ENCODE peak calls at places on chromosomes 2 and 18, in four cellular contexts. Y, A, K and Q are unnamed samples.

GRCh38 chr2:77484026-77484425 is 38.1 kb downstream of the LRRTM4 start:
- DNase-seq in Y (no peak), A (no peak), K (no peak), Q (no peak)

GRCh38 chr2:119464977-119465376 is 33.3 kb downstream of the TMEM37 start:
- DNase-seq in Y (no peak), A (no peak), K (no peak), Q (no peak)

GRCh38 chr18:11984091-11984490 is 2.8 kb downstream of the IMPA2 start:
- DNase-seq in Y (no peak), A (no peak), K (no peak), Q (no peak)

GRCh38 chr2:30180230-30180629 is 33.4 kb downstream of the YPEL5 start:
- DNase-seq in Y (no peak), A (no peak), K (no peak), Q (no peak)

GRCh38 chr2:167697194-167697593 is 550.2 kb downstream of the STK39 start:
- DNase-seq in Y (no peak), A (no peak), K (no peak), Q (no peak)

GRCh38 chr2:20614201-20615045 is 36.5 kb downstream of the HS1BP3 start:
- DNase-seq in Y (no peak), A (no peak), K (no peak), Q (no peak)

GRCh38 chr2:161090401-161090800 is 69.8 kb upstream of the TANK start:
- DNase-seq in Y (no peak), A (no peak), K (peak; percentile 19), Q (no peak)

GRCh38 chr2:64122358-64122757 is 21.9 kb downstream of the PELI1 start:
- DNase-seq in Y (no peak), A (no peak), K (no peak), Q (no peak)

GRCh38 chr2:15668611-15669305 is 77.1 kb downstream of the DDX1 start:
- DNase-seq in Y (no peak), A (peak; percentile 8), K (no peak), Q (no peak)

GRCh38 chr2:120110062-120110362 is 97.1 kb downstream of the EPB41L5 start:
- DNase-seq in Y (no peak), A (no peak), K (no peak), Q (no peak)

GRCh38 chr2:12106440-12107080 is 360.1 kb downstream of the LPIN1 start:
- DNase-seq in Y (peak; percentile 10), A (peak; percentile 96), K (peak; percentile 30), Q (peak; percentile 92)

GRCh38 chr2:191899442-191899841 is 52.6 kb upstream of the CAVIN2 start:
- DNase-seq in Y (peak; percentile 50), A (peak; percentile 61), K (no peak), Q (peak; percentile 59)

GRCh38 chr2:48651127-48651526 is 33.5 kb downstream of the GTF2A1L start:
- DNase-seq in Y (no peak), A (peak; percentile 36), K (no peak), Q (no peak)

GRCh38 chr2:96205888-96206287 is 2.7 kb downstream of the STARD7 start:
- DNase-seq in Y (no peak), A (no peak), K (no peak), Q (no peak)

GRCh38 chr2:145292166-145292565 is 772.2 kb upstream of the ZEB2 start:
- DNase-seq in Y (no peak), A (no peak), K (no peak), Q (no peak)

GRCh38 chr18:77250926-77251729 is 1.5 kb downstream of the GALR1 start:
- DNase-seq in Y (no peak), A (no peak), K (no peak), Q (no peak)

GRCh38 chr18:5879479-5879882 is 15.8 kb downstream of the TMEM200C start:
- DNase-seq in Y (peak; percentile 13), A (peak; percentile 11), K (no peak), Q (no peak)

GRCh38 chr2:238294046-238294392 is 5.6 kb upstream of the PER2 start:
- DNase-seq in Y (no peak), A (no peak), K (no peak), Q (no peak)

GRCh38 chr2:75390184-75390583 is 170.6 kb downstream of the EVA1A start:
- DNase-seq in Y (no peak), A (no peak), K (no peak), Q (no peak)

GRCh38 chr2:233404227-233404626 is 49.9 kb downstream of the DGKD start:
- DNase-seq in Y (no peak), A (no peak), K (peak; percentile 70), Q (no peak)

GRCh38 chr2:229096667-229097066 is 174.4 kb downstream of the PID1 start:
- DNase-seq in Y (no peak), A (no peak), K (no peak), Q (no peak)

GRCh38 chr2:188610050-188610444 is 318.4 kb downstream of the GULP1 start:
- DNase-seq in Y (no peak), A (no peak), K (no peak), Q (no peak)